ENCODE peak calls at places on chromosomes 2 and 18, in nine cellular contexts. T is transverse colon, W is Peyer's patch, O is bronchial epithelial cell, F is adrenal gland, G is lower lobe of right lung, Z is astrocyte, J is IMR-90, E is A549. U is an unnamed sample.

GRCh38 chr2:159971365-159972122 is 90.9 kb downstream of the PLA2R1 start:
- DNase-seq in T (no peak), G (no peak), F (no peak), Z (no peak), O (peak), W (no peak), J (no peak), E (no peak), U (no peak)

GRCh38 chr2:12965540-12966269 is 249.0 kb downstream of the TRIB2 start:
- DNase-seq in Z (peak), E (no peak), J (peak), O (peak), T (no peak), G (no peak), W (no peak), F (no peak), U (no peak)

GRCh38 chr18:58579561-58580047 is 49.3 kb downstream of the ALPK2 start:
- DNase-seq in W (no peak), O (no peak), F (no peak), T (no peak), J (peak), E (peak), Z (peak), G (no peak), U (no peak)

GRCh38 chr2:28684142-28684858 is 67.3 kb upstream of the PPP1CB start:
- DNase-seq in T (no peak), Z (no peak), G (no peak), O (no peak), F (no peak), W (no peak), E (no peak), J (no peak), U (no peak)

GRCh38 chr2:66984864-66985263 is 412.3 kb upstream of the ETAA1 start:
- DNase-seq in O (peak), G (no peak), J (peak), F (no peak), E (no peak), T (no peak), Z (no peak), W (no peak), U (no peak)

GRCh38 chr18:36215577-36215976 is 28.3 kb downstream of the MOCOS start:
- DNase-seq in G (no peak), W (no peak), E (no peak), J (no peak), F (no peak), Z (no peak), T (no peak), O (no peak), U (no peak)

GRCh38 chr2:102140367-102140766 is 2.2 kb upstream of the IL1R1 start:
- DNase-seq in J (peak), E (no peak), T (no peak), F (no peak), Z (peak), W (no peak), O (no peak), G (no peak), U (no peak)

GRCh38 chr2:65681503-65681902 is 249.1 kb upstream of the SPRED2 start:
- DNase-seq in T (no peak), G (no peak), W (no peak), E (no peak), Z (no peak), J (no peak), F (no peak), O (no peak), U (no peak)

GRCh38 chr2:26541401-26542193 is 63.7 kb upstream of the OTOF start:
- DNase-seq in E (no peak), Z (no peak), J (no peak), T (no peak), F (no peak), G (no peak), O (no peak), W (no peak), U (no peak)

GRCh38 chr2:233033672-233034071 is 1.2 kb downstream of the NEU2 start:
- DNase-seq in F (no peak), Z (peak), T (no peak), E (no peak), O (peak), W (no peak), G (no peak), J (peak), U (no peak)

GRCh38 chr2:96138146-96139145 is at the start of gene ASTL:
- DNase-seq in Z (no peak), J (peak), E (peak), T (peak), O (peak), F (peak), G (peak), W (peak), U (no peak)

GRCh38 chr2:55056024-55056521 is 5.8 kb upstream of the RTN4 start:
- DNase-seq in W (no peak), Z (no peak), J (peak), T (no peak), E (peak), F (peak), O (no peak), G (no peak), U (no peak)

GRCh38 chr18:22694954-22695353 is 238.2 kb upstream of the RBBP8 start:
- DNase-seq in W (peak), J (peak), F (peak), Z (peak), E (peak), G (no peak), O (peak), T (no peak), U (no peak)

GRCh38 chr2:65156041-65156440 is 26.1 kb upstream of the RAB1A start:
- DNase-seq in G (no peak), J (no peak), Z (no peak), F (no peak), W (no peak), T (no peak), E (no peak), O (no peak), U (no peak)

GRCh38 chr2:175304541-175304940 is 123.0 kb upstream of the ATP5MC3 start:
- DNase-seq in W (no peak), J (no peak), E (no peak), G (no peak), O (no peak), T (no peak), Z (no peak), F (no peak), U (no peak)

GRCh38 chr2:237361194-237361986 is 52.6 kb downstream of the COL6A3 start:
- DNase-seq in F (no peak), Z (peak), T (no peak), E (no peak), W (no peak), G (no peak), O (no peak), J (peak), U (no peak)

GRCh38 chr2:230716588-230716987 is 3.9 kb downstream of the CAB39 start:
- DNase-seq in W (no peak), Z (no peak), F (no peak), J (no peak), G (no peak), E (no peak), T (no peak), O (no peak), U (no peak)

GRCh38 chr2:187102381-187102780 is 253.4 kb upstream of the ZSWIM2 start:
- DNase-seq in E (no peak), J (no peak), T (no peak), G (no peak), W (no peak), O (no peak), Z (no peak), F (no peak), U (no peak)

GRCh38 chr2:64837925-64838641 is 151.1 kb upstream of the SLC1A4 start:
- DNase-seq in J (no peak), G (peak), T (peak), E (no peak), F (no peak), W (no peak), Z (peak), O (peak), U (no peak)

GRCh38 chr2:58427572-58428285 is 186.6 kb upstream of the FANCL start:
- DNase-seq in W (no peak), Z (peak), E (no peak), G (peak), J (peak), F (peak), O (no peak), T (no peak), U (no peak)

GRCh38 chr2:204265701-204266310 is 279.5 kb upstream of the PARD3B start:
- DNase-seq in W (no peak), F (no peak), O (no peak), J (no peak), T (no peak), Z (no peak), G (no peak), E (no peak), U (no peak)

GRCh38 chr2:47189635-47190034 is 34.5 kb upstream of the STPG4 start:
- DNase-seq in J (peak), G (no peak), W (peak), E (no peak), T (no peak), O (peak), F (no peak), Z (peak), U (no peak)

GRCh38 chr18:11309172-11309571 is 159.8 kb upstream of the PIEZO2 start:
- DNase-seq in Z (no peak), J (no peak), E (no peak), F (no peak), W (no peak), O (no peak), G (no peak), T (no peak), U (peak)

GRCh38 chr2:215904101-215904500 is 109.2 kb downstream of the MREG start:
- DNase-seq in E (no peak), G (no peak), J (peak), W (no peak), F (no peak), O (peak), T (no peak), Z (peak), U (no peak)

GRCh38 chr2:111624401-111625156 is 259.4 kb downstream of the ANAPC1 start:
- DNase-seq in F (no peak), Z (peak), T (no peak), J (peak), W (no peak), E (no peak), G (no peak), O (peak), U (no peak)

GRCh38 chr2:8334866-8335325 is 347.0 kb upstream of the ID2 start:
- DNase-seq in J (no peak), F (no peak), W (no peak), T (no peak), O (no peak), G (no peak), Z (no peak), E (no peak), U (no peak)

GRCh38 chr2:226855766-226856165 is 19.9 kb downstream of the RHBDD1 start:
- DNase-seq in T (no peak), J (no peak), G (no peak), E (no peak), O (no peak), F (no peak), Z (no peak), W (no peak), U (no peak)

GRCh38 chr2:120219291-120219690 is 3.9 kb downstream of the TMEM185B start:
- DNase-seq in W (peak), Z (no peak), T (no peak), O (no peak), J (no peak), E (no peak), F (peak), G (no peak), U (no peak)

GRCh38 chr18:3966985-3967856 is 487.9 kb downstream of the DLGAP1 start:
- DNase-seq in G (no peak), T (no peak), O (peak), Z (peak), E (peak), J (peak), W (no peak), F (peak), U (no peak)

GRCh38 chr2:240987588-240987987 is 10.8 kb upstream of the SNED1 start:
- DNase-seq in W (no peak), Z (no peak), T (peak), F (peak), J (no peak), E (no peak), O (no peak), G (peak), U (no peak)

GRCh38 chr18:33937270-33937816 is 287.4 kb downstream of the NOL4 start:
- DNase-seq in Z (no peak), E (no peak), T (no peak), F (no peak), W (no peak), O (no peak), G (no peak), J (no peak), U (no peak)

GRCh38 chr2:10720983-10721343 is 467 bp upstream of the ATP6V1C2 start:
- DNase-seq in E (no peak), J (no peak), W (no peak), Z (no peak), G (peak), T (peak), O (no peak), F (no peak), U (no peak)

GRCh38 chr2:25104741-25105140 is 62.9 kb downstream of the EFR3B start:
- DNase-seq in Z (no peak), F (no peak), G (no peak), E (no peak), W (no peak), T (no peak), J (no peak), O (no peak), U (no peak)

GRCh38 chr2:207223051-207223450 is 57.3 kb upstream of the KLF7 start:
- DNase-seq in O (peak), F (no peak), W (no peak), J (peak), G (no peak), T (no peak), E (no peak), Z (peak), U (no peak)

GRCh38 chr2:140683658-140684057 is 1447.2 kb downstream of the LRP1B start:
- DNase-seq in O (no peak), J (no peak), Z (no peak), G (no peak), T (no peak), E (no peak), W (no peak), F (no peak), U (no peak)

GRCh38 chr2:240451108-240451611 is 15.7 kb downstream of the GPC1 start:
- DNase-seq in T (no peak), G (peak), F (no peak), J (no peak), O (no peak), Z (no peak), W (no peak), E (no peak), U (no peak)

GRCh38 chr2:157336137-157336721 is 10.6 kb upstream of the ERMN start:
- DNase-seq in J (peak), Z (no peak), F (peak), G (no peak), E (no peak), T (peak), W (peak), O (peak), U (peak)

GRCh38 chr18:45567123-45567522 is 48.2 kb upstream of the SLC14A2 start:
- DNase-seq in F (peak), Z (peak), W (no peak), E (no peak), J (peak), O (no peak), T (no peak), G (no peak), U (no peak)
- H3K4me3 ChIP-seq in F (no peak), Z (no peak), W (no peak), E (no peak), J (no peak), O (no peak), T (no peak), G (no peak), U (no peak)

GRCh38 chr2:103991591-103991990 is 862.3 kb upstream of the POU3F3 start:
- DNase-seq in T (no peak), E (no peak), W (no peak), J (no peak), O (peak), G (no peak), Z (no peak), F (no peak), U (no peak)
- TF ChIP-seq CTCF in T (no peak), E (peak), W (no peak), J (no peak), O (no peak), G (no peak), Z (no peak), F (no peak), U (peak)

DNA sequence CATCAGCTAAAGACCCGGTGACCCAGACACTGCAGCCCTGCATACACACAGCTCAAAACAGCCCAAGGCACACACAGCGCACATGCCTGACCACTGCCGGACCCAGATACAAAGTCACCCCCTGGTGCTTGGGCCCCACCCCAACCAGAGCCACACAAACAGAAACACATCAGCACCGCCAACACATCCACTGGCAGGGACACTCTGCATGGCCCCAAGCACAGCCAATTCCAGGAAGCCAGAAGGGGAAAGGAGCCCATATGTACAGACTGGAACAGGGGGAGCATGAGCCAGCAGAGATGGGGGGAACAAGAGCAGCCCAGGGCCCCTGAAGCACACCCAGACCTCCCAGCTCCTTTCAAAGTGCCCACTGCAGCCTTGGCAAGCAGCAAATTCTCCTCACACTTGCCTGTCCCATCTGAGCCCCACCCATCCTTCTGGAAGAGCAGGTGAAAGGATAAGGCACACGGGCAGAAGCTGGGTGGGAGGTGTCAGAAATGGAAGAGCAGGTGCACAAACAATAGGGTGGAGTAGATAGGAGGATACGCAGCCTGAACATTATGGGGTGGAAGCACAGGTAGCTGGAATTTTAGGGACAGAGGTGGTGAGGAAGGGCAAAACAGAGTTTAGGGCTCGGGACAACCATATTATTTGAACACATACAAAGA is 69.3 kb downstream of the TNS1 start:
- DNase-seq in G (peak), J (no peak), Z (no peak), F (no peak), W (no peak), E (no peak), O (no peak), T (no peak), U (no peak)
- H3K4me3 ChIP-seq in G (peak), J (no peak), Z (peak), F (no peak), W (no peak), E (no peak), O (no peak), T (peak), U (no peak)

DNA sequence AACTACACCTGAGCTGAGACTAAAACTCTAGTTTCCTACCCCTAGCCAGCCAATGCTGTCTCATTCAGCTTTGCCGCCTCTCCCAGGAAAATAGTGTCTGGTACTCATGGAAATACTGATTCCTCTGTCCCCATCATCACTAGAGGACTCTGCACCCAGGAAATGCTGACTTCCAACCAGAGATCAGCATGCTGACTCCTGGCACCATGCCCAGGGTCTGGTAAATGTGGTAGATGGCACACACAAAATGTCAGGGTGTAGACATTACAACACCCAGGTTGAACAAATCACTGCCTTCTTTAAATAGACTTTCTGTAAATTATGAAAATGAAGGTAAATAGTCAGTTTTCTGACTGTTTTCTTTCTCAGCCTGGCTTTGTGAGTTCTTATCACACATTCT is 307.3 kb upstream of the CHAC2 start:
- DNase-seq in O (peak), T (peak), W (no peak), F (peak), E (no peak), J (no peak), Z (no peak), G (no peak), U (no peak)
- TF ChIP-seq CTCF in O (peak), T (no peak), W (no peak), F (no peak), E (no peak), J (no peak), Z (no peak), G (no peak), U (peak)